ENCODE peak calls at places on chromosome 5, in ten cellular contexts. X is stimulated activated CD8-positive, alpha-beta memory T cell treated with anti-CD3 and anti-CD28 coated beads, Interleukin-15, amount 100 ng/mL, for 24 hours; Q is stimulated activated naive CD8-positive, alpha-beta T cell treated with anti-CD3 and anti-CD28 coated beads, Interleukin-15, amount 100 ng/mL, for 72 hours; A is bronchial epithelial cell; U is mucosa of gallbladder; C is activated CD4-positive, CD25-positive, alpha-beta regulatory T cell treated with anti-CD3 and anti-CD28 coated beads, Interleukin-2, amount 50 U/mL, for 72 hours; B is PC-9; F is activated effector memory CD4-positive, alpha-beta T cell treated with anti-CD3 and anti-CD28 coated beads, Interleukin-2, amount 50 U/mL, for 16 hours; S is HCT116; H is astrocyte. N is an unnamed sample.

GRCh38 chr5:9440517-9440916 is 105.4 kb downstream of the SEMA5A start:
- DNase-seq in B (peak), F (no peak), S (no peak), X (no peak), U (no peak), H (peak), Q (no peak), C (no peak), A (peak), N (no peak)

GRCh38 chr5:95857185-95857945 is 34.8 kb upstream of the GLRX start:
- DNase-seq in S (no peak), U (peak), X (no peak), B (no peak), Q (no peak), F (no peak), H (no peak), A (no peak), C (no peak), N (no peak)

GRCh38 chr5:150582281-150582791 is 58.1 kb upstream of the SYNPO start:
- DNase-seq in B (no peak), C (no peak), X (no peak), F (peak), H (peak), S (no peak), A (no peak), U (no peak), Q (no peak), N (no peak)

GRCh38 chr5:125719681-125720676 is 703.2 kb upstream of the GRAMD2B start:
- DNase-seq in Q (no peak), F (no peak), S (no peak), H (peak), U (no peak), X (no peak), A (peak), B (peak), C (no peak), N (no peak)

GRCh38 chr5:64417390-64417789 is 88.4 kb upstream of the RGS7BP start:
- DNase-seq in S (no peak), Q (no peak), F (no peak), B (no peak), C (no peak), A (peak), H (no peak), U (no peak), X (no peak), N (no peak)

GRCh38 chr5:147956064-147956841 is 49.9 kb upstream of the C5orf46 start:
- DNase-seq in A (peak), H (no peak), B (no peak), S (no peak), X (no peak), C (no peak), F (no peak), U (no peak), Q (no peak), N (no peak)

GRCh38 chr5:68074048-68074632 is 141.4 kb upstream of the PIK3R1 start:
- DNase-seq in H (no peak), C (no peak), X (no peak), B (no peak), Q (no peak), S (no peak), A (peak), F (no peak), U (peak), N (no peak)

GRCh38 chr5:178765753-178766300 is 35.4 kb upstream of the ZNF354A start:
- DNase-seq in Q (no peak), H (no peak), A (peak), X (no peak), F (peak), S (no peak), C (no peak), B (no peak), U (no peak), N (no peak)

GRCh38 chr5:134086943-134087305 is 27.6 kb upstream of the TCF7 start:
- DNase-seq in S (no peak), X (no peak), F (peak), B (no peak), H (no peak), U (no peak), A (no peak), Q (peak), C (no peak), N (peak)

GRCh38 chr5:31427013-31427783 is 104.7 kb downstream of the DROSHA start:
- DNase-seq in A (no peak), C (no peak), X (no peak), Q (no peak), S (no peak), U (no peak), H (no peak), B (no peak), F (no peak), N (no peak)

GRCh38 chr5:170641589-170642031 is 137.8 kb downstream of the KCNIP1 start:
- DNase-seq in U (no peak), A (no peak), F (peak), S (no peak), B (no peak), X (no peak), Q (no peak), H (no peak), C (no peak), N (no peak)

GRCh38 chr5:31638286-31638685 is 645 bp upstream of the PDZD2 start:
- DNase-seq in C (no peak), U (no peak), A (no peak), B (no peak), F (no peak), Q (no peak), H (no peak), X (no peak), S (no peak), N (no peak)

GRCh38 chr5:151459680-151460079 is 12.3 kb downstream of the SLC36A1 start:
- DNase-seq in Q (no peak), A (no peak), U (no peak), H (no peak), X (no peak), F (no peak), B (no peak), C (no peak), S (no peak), N (no peak)

GRCh38 chr5:81856948-81857928 is 106.3 kb upstream of the SSBP2 start:
- DNase-seq in A (peak), S (no peak), U (peak), X (no peak), F (no peak), B (no peak), C (no peak), Q (no peak), H (no peak), N (no peak)

GRCh38 chr5:2222246-2222645 is 339.5 kb upstream of the IRX4 start:
- DNase-seq in C (no peak), U (no peak), A (no peak), S (no peak), B (no peak), H (no peak), X (no peak), F (no peak), Q (no peak), N (no peak)